ENCODE peak calls at places on chromosomes 6 and 20, in nine cellular contexts. H is GM23248; P is tibial artery; A is upper lobe of left lung; I is uterus; W is CD8-positive, alpha-beta memory T cell; C is psoas muscle; S is PC-3; V is iPS DF 6.9. B is an unnamed sample.

GRCh38 chr6:119034827-119035458 is 43.5 kb downstream of the FAM184A start:
- DNase-seq in H (no peak), P (no peak), A (no peak), I (no peak), W (no peak), C (no peak), S (no peak), V (no peak), B (no peak)

GRCh38 chr20:61476956-61477355 is 224.9 kb downstream of the CDH4 start:
- DNase-seq in H (no peak), P (no peak), A (no peak), I (no peak), W (no peak), C (no peak), S (no peak), V (no peak), B (no peak)

GRCh38 chr20:51447097-51447764 is 95.3 kb downstream of the NFATC2 start:
- DNase-seq in H (peak; percentile 100), P (peak; percentile 77), A (no peak), I (peak; percentile 91), W (no peak), C (peak; percentile 79), S (peak; percentile 100), V (no peak), B (no peak)

GRCh38 chr20:13554706-13555105 is 84.0 kb downstream of the TASP1 start:
- DNase-seq in H (peak; percentile 63), P (no peak), A (no peak), I (no peak), W (no peak), C (no peak), S (peak; percentile 91), V (no peak), B (no peak)

GRCh38 chr6:35148167-35148741 is 7.1 kb upstream of the TCP11 start:
- DNase-seq in H (peak; percentile 43), P (no peak), A (no peak), I (no peak), W (no peak), C (no peak), S (peak; percentile 84), V (peak; percentile 81), B (no peak)

GRCh38 chr6:139748353-139749146 is 374.1 kb upstream of the CITED2 start:
- DNase-seq in H (no peak), P (no peak), A (no peak), I (no peak), W (no peak), C (no peak), S (no peak), V (no peak), B (no peak)

GRCh38 chr6:131946404-131946991 is 4.7 kb downstream of the CCN2 start:
- DNase-seq in H (peak; percentile 53), P (no peak), A (no peak), I (no peak), W (no peak), C (no peak), S (no peak), V (no peak), B (no peak)

GRCh38 chr20:17621229-17621968 is 51.5 kb downstream of the DSTN start:
- DNase-seq in H (no peak), P (peak; percentile 16), A (no peak), I (no peak), W (no peak), C (no peak), S (no peak), V (no peak), B (peak; percentile 1)

GRCh38 chr6:79872303-79872702 is 75.0 kb downstream of the ELOVL4 start:
- DNase-seq in H (no peak), P (no peak), A (no peak), I (no peak), W (no peak), C (no peak), S (no peak), V (no peak), B (no peak)

GRCh38 chr20:51812861-51813260 is 10.5 kb upstream of the SALL4 start:
- DNase-seq in H (no peak), P (no peak), A (no peak), I (no peak), W (no peak), C (no peak), S (no peak), V (no peak), B (no peak)

GRCh38 chr20:16013631-16014030 is 559.6 kb downstream of the KIF16B start:
- DNase-seq in H (no peak), P (no peak), A (no peak), I (no peak), W (no peak), C (no peak), S (no peak), V (no peak), B (no peak)

GRCh38 chr6:52352239-52353008 is 9.5 kb upstream of the PAQR8 start:
- DNase-seq in H (peak; percentile 91), P (peak; percentile 31), A (no peak), I (no peak), W (no peak), C (no peak), S (peak; percentile 99), V (no peak), B (no peak)

GRCh38 chr6:45679631-45680030 is 301.9 kb upstream of the SUPT3H start:
- DNase-seq in H (no peak), P (no peak), A (no peak), I (no peak), W (no peak), C (no peak), S (no peak), V (no peak), B (no peak)

GRCh38 chr20:32945710-32946221 is 58.5 kb downstream of the SUN5 start:
- DNase-seq in H (peak; percentile 52), P (no peak), A (no peak), I (no peak), W (peak; percentile 52), C (no peak), S (peak; percentile 51), V (no peak), B (no peak)

DNA sequence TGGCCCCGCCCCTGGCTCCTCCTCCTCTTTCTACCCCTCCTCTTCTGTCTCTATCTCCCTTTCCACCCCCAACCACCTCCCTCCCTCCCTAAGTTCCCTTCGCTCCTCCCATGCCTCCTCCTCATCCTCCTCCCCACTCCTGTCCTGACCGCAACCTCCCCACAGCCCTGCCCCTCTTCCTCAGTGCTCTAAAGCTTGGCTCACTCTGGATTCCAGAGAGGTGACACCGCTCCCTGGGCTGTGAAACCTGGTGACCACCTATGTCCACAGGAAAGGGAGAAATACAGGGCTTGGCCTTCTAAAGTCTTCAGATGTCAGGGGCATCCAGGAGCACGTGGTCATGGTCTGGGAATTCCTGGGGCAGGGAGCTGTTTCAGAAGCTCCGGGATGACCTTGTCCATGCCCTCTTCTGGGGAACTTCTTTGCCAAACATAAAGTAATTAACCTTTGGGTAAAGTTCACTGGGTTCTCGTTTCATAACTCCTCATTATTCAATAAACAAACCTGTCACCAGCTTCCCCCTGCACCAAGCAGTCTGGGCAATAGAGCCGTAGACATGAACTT is 345 bp upstream of the CST5 start:
- DNase-seq in H (no peak), P (no peak), A (no peak), I (no peak), W (no peak), C (no peak), S (peak; percentile 49), V (no peak), B (no peak)
- H3K9me3 ChIP-seq in H (no peaks in the 10 kb centered on the region), P (no peaks in the 10 kb centered on the region), A (no peaks in the 10 kb centered on the region), I (no peaks in the 10 kb centered on the region), W (no peaks in the 10 kb centered on the region), C (no peaks in the 10 kb centered on the region), S (no peaks in the 10 kb centered on the region), V (no peaks in the 10 kb centered on the region), B (no peaks in the 10 kb centered on the region)

GRCh38 chr6:26646074-26646473 is 13.5 kb downstream of the ZNF322 start:
- DNase-seq in H (no peak), P (no peak), A (no peak), I (no peak), W (no peak), C (no peak), S (no peak), V (no peak), B (no peak)

DNA sequence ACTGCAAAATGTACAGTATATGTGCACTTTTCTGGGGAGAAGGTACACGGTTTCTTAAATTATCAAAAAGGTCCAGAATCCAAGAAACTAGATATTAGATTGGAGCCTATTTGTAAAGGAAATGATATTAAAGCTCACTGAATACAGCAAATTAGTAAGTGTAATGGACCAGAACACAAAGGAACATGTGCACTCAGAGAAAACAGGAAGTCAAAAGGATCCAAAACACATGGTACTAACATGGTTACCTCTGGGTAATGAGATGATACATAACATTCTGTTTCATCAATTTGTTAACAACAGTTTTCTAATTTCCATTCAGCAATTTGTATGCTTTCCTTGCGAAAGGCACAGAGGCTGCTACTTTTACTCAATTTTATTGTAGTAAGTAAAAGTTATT is 18.7 kb downstream of the ZNF322 start:
- DNase-seq in H (no peak), P (no peak), A (no peak), I (no peak), W (no peak), C (no peak), S (no peak), V (no peak), B (no peak)
- H3K9me3 ChIP-seq in H (peaks cover 9% of the 10 kb centered on the region), P (no peaks in the 10 kb centered on the region), A (peaks cover 11% of the 10 kb centered on the region), I (no peaks in the 10 kb centered on the region), W (peaks cover 27% of the 10 kb centered on the region), C (peaks cover 20% of the 10 kb centered on the region), S (peaks cover 43% of the 10 kb centered on the region), V (no peaks in the 10 kb centered on the region), B (peaks cover 14% of the 10 kb centered on the region)

GRCh38 chr20:40176442-40176841 is 512.6 kb downstream of the MAFB start:
- DNase-seq in H (no peak), P (no peak), A (no peak), I (no peak), W (no peak), C (no peak), S (no peak), V (no peak), B (no peak)
- H3K9me3 ChIP-seq in H (no peaks in the 10 kb centered on the region), P (no peaks in the 10 kb centered on the region), A (no peaks in the 10 kb centered on the region), I (no peaks in the 10 kb centered on the region), W (no peaks in the 10 kb centered on the region), C (no peaks in the 10 kb centered on the region), S (peaks cover 26% of the 10 kb centered on the region), V (no peaks in the 10 kb centered on the region), B (no peaks in the 10 kb centered on the region)

GRCh38 chr20:39878809-39879208 is 810.2 kb downstream of the MAFB start:
- DNase-seq in H (peak; percentile 57), P (no peak), A (no peak), I (no peak), W (no peak), C (no peak), S (no peak), V (no peak), B (no peak)

GRCh38 chr20:39877792-39878191 is 811.2 kb downstream of the MAFB start:
- DNase-seq in H (no peak), P (no peak), A (no peak), I (no peak), W (no peak), C (no peak), S (no peak), V (no peak), B (no peak)

GRCh38 chr20:39876974-39877615 is 811.9 kb downstream of the MAFB start:
- DNase-seq in H (no peak), P (no peak), A (peak; percentile 7), I (no peak), W (no peak), C (no peak), S (no peak), V (no peak), B (no peak)

GRCh38 chr20:39879296-39879695 is 809.7 kb downstream of the MAFB start:
- DNase-seq in H (peak; percentile 50), P (no peak), A (no peak), I (no peak), W (no peak), C (no peak), S (no peak), V (no peak), B (no peak)

GRCh38 chr20:39878321-39878720 is 810.7 kb downstream of the MAFB start:
- DNase-seq in H (no peak), P (no peak), A (no peak), I (no peak), W (no peak), C (no peak), S (no peak), V (no peak), B (no peak)
- H3K9me3 ChIP-seq in H (no peaks in the 10 kb centered on the region), P (no peaks in the 10 kb centered on the region), A (no peaks in the 10 kb centered on the region), I (no peaks in the 10 kb centered on the region), W (no peaks in the 10 kb centered on the region), C (no peaks in the 10 kb centered on the region), S (peaks cover 10% of the 10 kb centered on the region), V (no peaks in the 10 kb centered on the region), B (no peaks in the 10 kb centered on the region)